ENCODE peak calls at places on chromosome 19, in eight cellular contexts. Q, S, B, O, K, P, F and X are unnamed samples.

GRCh38 chr19:45508931-45509691 is 1.8 kb downstream of the VASP start:
- DNase-seq in Q (peak; percentile 87), S (no peak), B (peak; percentile 59), O (peak; percentile 63), K (no peak), P (peak; percentile 60), F (peak; percentile 77), X (no peak)

GRCh38 chr19:4380254-4380727 is 20.1 kb downstream of the SH3GL1 start:
- DNase-seq in Q (no peak), S (no peak), B (peak; percentile 40), O (no peak), K (no peak), P (peak; percentile 42), F (no peak), X (no peak)

GRCh38 chr19:18060472-18060871 is 26.3 kb downstream of the IL12RB1 start:
- DNase-seq in Q (no peak), S (no peak), B (no peak), O (no peak), K (no peak), P (no peak), F (no peak), X (no peak)

GRCh38 chr19:53394522-53394973 is 401 bp upstream of the ZNF765 start:
- DNase-seq in Q (peak; percentile 52), S (no peak), B (no peak), O (peak; percentile 79), K (no peak), P (no peak), F (peak; percentile 60), X (no peak)

GRCh38 chr19:54415208-54415900 is at the start of gene TTYH1:
- DNase-seq in Q (no peak), S (no peak), B (peak; percentile 42), O (no peak), K (no peak), P (no peak), F (no peak), X (peak; percentile 45)

GRCh38 chr19:16559896-16560295 is 12.3 kb downstream of the SLC35E1 start:
- DNase-seq in Q (no peak), S (no peak), B (no peak), O (no peak), K (no peak), P (no peak), F (no peak), X (no peak)

GRCh38 chr19:39398297-39398864 is 7.2 kb downstream of the MED29 start:
- DNase-seq in Q (peak; percentile 75), S (peak; percentile 23), B (peak; percentile 60), O (no peak), K (no peak), P (peak; percentile 96), F (no peak), X (no peak)

GRCh38 chr19:37778613-37779138 is 710 bp downstream of the ZNF573 start:
- DNase-seq in Q (peak; percentile 15), S (no peak), B (no peak), O (no peak), K (no peak), P (no peak), F (no peak), X (no peak)

GRCh38 chr19:49486232-49486631 is 1.2 kb upstream of the RPL13A start:
- DNase-seq in Q (no peak), S (no peak), B (no peak), O (no peak), K (no peak), P (no peak), F (no peak), X (no peak)

GRCh38 chr19:15265849-15266248 is 33.6 kb upstream of the EPHX3 start:
- DNase-seq in Q (peak; percentile 93), S (no peak), B (no peak), O (no peak), K (no peak), P (no peak), F (peak; percentile 81), X (no peak)

GRCh38 chr19:8081569-8082550 is 29.3 kb downstream of the CCL25 start:
- DNase-seq in Q (no peak), S (no peak), B (no peak), O (no peak), K (no peak), P (no peak), F (no peak), X (no peak)

GRCh38 chr19:19276386-19276785 is 3.3 kb upstream of the TM6SF2 start:
- DNase-seq in Q (peak; percentile 79), S (no peak), B (no peak), O (no peak), K (no peak), P (no peak), F (no peak), X (no peak)

GRCh38 chr19:40559394-40559793 is 17.3 kb upstream of the SHKBP1 start:
- DNase-seq in Q (no peak), S (no peak), B (no peak), O (no peak), K (no peak), P (no peak), F (no peak), X (no peak)

GRCh38 chr19:44356383-44357111 is at the start of gene ZNF112:
- DNase-seq in Q (peak; percentile 77), S (no peak), B (peak; percentile 19), O (peak; percentile 99), K (peak; percentile 95), P (peak; percentile 97), F (peak; percentile 81), X (no peak)

GRCh38 chr19:39471756-39472536 is 8.7 kb upstream of the TIMM50 start:
- DNase-seq in Q (no peak), S (no peak), B (no peak), O (no peak), K (no peak), P (no peak), F (no peak), X (no peak)

GRCh38 chr19:28542394-28543243 is 670.3 kb downstream of the UQCRFS1 start:
- DNase-seq in Q (no peak), S (no peak), B (no peak), O (peak; percentile 13), K (no peak), P (no peak), F (no peak), X (no peak)

GRCh38 chr19:49782515-49782914 is 15.7 kb downstream of the AP2A1 start:
- DNase-seq in Q (no peak), S (no peak), B (no peak), O (no peak), K (no peak), P (no peak), F (no peak), X (no peak)

GRCh38 chr19:39818626-39819097 is 15.3 kb downstream of the DYRK1B start:
- DNase-seq in Q (no peak), S (no peak), B (no peak), O (no peak), K (no peak), P (no peak), F (no peak), X (no peak)

GRCh38 chr19:15449620-15450527 is at the start of gene WIZ:
- DNase-seq in Q (peak; percentile 97), S (peak; percentile 68), B (peak; percentile 89), O (peak; percentile 89), K (peak; percentile 69), P (peak; percentile 66), F (peak; percentile 86), X (peak; percentile 83)

GRCh38 chr19:55638864-55639359 is 1.9 kb upstream of the ZNF580 start:
- DNase-seq in Q (no peak), S (no peak), B (no peak), O (peak; percentile 68), K (no peak), P (no peak), F (no peak), X (peak; percentile 59)

GRCh38 chr19:45768644-45769053 is 403 bp downstream of the SIX5 start:
- DNase-seq in Q (peak; percentile 54), S (no peak), B (peak; percentile 42), O (no peak), K (no peak), P (peak; percentile 16), F (no peak), X (peak; percentile 43)

GRCh38 chr19:13215572-13216380 is 65.6 kb downstream of the IER2 start:
- DNase-seq in Q (no peak), S (no peak), B (peak; percentile 18), O (no peak), K (no peak), P (peak; percentile 25), F (no peak), X (no peak)

GRCh38 chr19:14419038-14419813 is at the start of gene DDX39A:
- DNase-seq in Q (peak; percentile 99), S (peak; percentile 92), B (peak; percentile 83), O (peak; percentile 100), K (peak; percentile 99), P (peak; percentile 100), F (peak; percentile 98), X (peak; percentile 92)